ENCODE peak calls at places on chromosomes 3 and 15, in nine cellular contexts. D, Q, V, Z, N, U, A, Y and M are unnamed samples.
A peak's percentile ranks its signal among the peaks of the same experiment; 100 is the strongest.

GRCh38 chr3:71201939-71202338 is 381.6 kb downstream of the FOXP1 start:
- DNase-seq in A (no peak), Y (no peak), Q (peak; percentile 26), V (peak; percentile 26), Z (no peak), D (peak; percentile 43), N (no peak), U (peak; percentile 78), M (no peak)

GRCh38 chr3:133125802-133126201 is 87.6 kb downstream of the TMEM108 start:
- DNase-seq in A (no peak), Q (no peak), Y (no peak), U (no peak), Z (no peak), N (no peak), V (no peak), D (no peak), M (no peak)

GRCh38 chr15:63973212-63974009 is 72.9 kb downstream of the DAPK2 start:
- DNase-seq in Y (no peak), N (no peak), V (no peak), Q (no peak), Z (no peak), U (peak; percentile 84), A (no peak), D (no peak), M (no peak)

GRCh38 chr15:31300981-31301686 is 25.5 kb upstream of the KLF13 start:
- DNase-seq in Q (no peak), U (no peak), D (no peak), Z (no peak), N (peak; percentile 93), V (no peak), A (no peak), Y (no peak), M (no peak)

GRCh38 chr3:175105066-175105465 is 245.9 kb downstream of the NAALADL2 start:
- DNase-seq in V (no peak), Z (no peak), N (no peak), Q (peak; percentile 42), U (peak; percentile 28), A (peak; percentile 64), Y (no peak), D (no peak), M (no peak)

GRCh38 chr15:77457619-77458265 is 37.1 kb downstream of the HMG20A start:
- DNase-seq in V (no peak), Q (peak; percentile 14), Y (no peak), Z (no peak), U (peak; percentile 62), A (peak; percentile 87), D (no peak), N (no peak), M (peak; percentile 21)

GRCh38 chr3:64426551-64426950 is 201.3 kb upstream of the PRICKLE2 start:
- DNase-seq in Q (no peak), Z (no peak), A (no peak), U (no peak), D (no peak), Y (no peak), N (no peak), V (no peak), M (no peak)

GRCh38 chr3:37956353-37957184 is 34.0 kb upstream of the VILL start:
- DNase-seq in A (no peak), Q (no peak), U (no peak), Z (no peak), D (peak; percentile 48), Y (no peak), V (no peak), N (no peak), M (no peak)

GRCh38 chr15:24924621-24925020 is 30.2 kb upstream of the SNRPN start:
- DNase-seq in Q (no peak), Y (no peak), N (no peak), V (no peak), Z (no peak), D (no peak), U (no peak), A (no peak), M (no peak)

GRCh38 chr15:60844431-60845174 is 365.7 kb upstream of the ICE2 start:
- DNase-seq in Q (no peak), Z (no peak), U (no peak), D (no peak), N (no peak), A (no peak), Y (no peak), V (no peak), M (no peak)

GRCh38 chr3:115512565-115513410 is 110.5 kb upstream of the GAP43 start:
- DNase-seq in A (no peak), N (peak; percentile 62), Y (peak; percentile 91), Q (no peak), U (peak; percentile 67), D (peak; percentile 97), V (peak; percentile 55), Z (no peak), M (no peak)

GRCh38 chr15:48688493-48688892 is 43.0 kb upstream of the FBN1 start:
- DNase-seq in N (no peak), Z (no peak), D (no peak), Y (no peak), V (no peak), U (no peak), Q (no peak), A (no peak), M (no peak)

GRCh38 chr3:42712344-42712648 is 9.7 kb upstream of the HHATL start:
- DNase-seq in D (no peak), A (no peak), V (no peak), Y (no peak), Q (no peak), U (no peak), Z (no peak), N (no peak), M (no peak)

GRCh38 chr3:4742359-4742758 is 236.9 kb upstream of the BHLHE40 start:
- DNase-seq in A (no peak), N (no peak), Y (no peak), V (no peak), U (peak; percentile 26), D (no peak), Z (no peak), Q (peak; percentile 43), M (no peak)

GRCh38 chr3:31932990-31933389 is 48.1 kb downstream of the OSBPL10 start:
- DNase-seq in A (no peak), Q (no peak), Y (no peak), V (no peak), N (no peak), U (no peak), Z (no peak), D (no peak), M (peak; percentile 46)

DNA sequence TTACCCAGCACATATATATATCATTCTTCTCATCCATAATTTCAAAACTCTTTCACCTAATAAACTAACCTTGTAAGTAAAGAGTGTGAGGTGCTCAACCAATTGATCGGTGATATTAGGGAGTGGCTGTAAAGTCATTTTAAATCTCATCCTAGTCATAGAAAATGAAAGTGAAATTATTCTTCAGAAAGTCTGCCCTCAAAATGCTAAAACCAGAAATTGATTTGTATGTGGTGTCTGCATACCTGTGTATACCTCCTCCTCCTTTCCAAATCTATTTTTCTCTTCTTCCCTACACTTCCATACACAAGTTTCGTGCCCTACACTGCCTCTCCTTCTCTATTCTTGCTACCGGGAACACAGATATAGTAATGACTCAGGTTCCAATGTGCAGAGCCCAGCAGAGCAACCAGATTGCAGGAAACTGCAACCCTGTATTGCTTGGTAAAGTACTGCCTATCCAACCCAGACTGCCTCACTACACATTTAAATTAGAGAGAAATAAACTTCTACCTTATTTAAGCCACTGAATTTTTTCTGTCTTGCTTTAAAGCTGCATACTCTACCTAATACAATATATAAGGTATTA is 7.4 kb upstream of the TBC1D5 start:
- DNase-seq in V (peak; percentile 14), Q (no peak), Y (no peak), U (peak; percentile 24), D (no peak), Z (no peak), A (peak; percentile 46), N (no peak), M (no peak)
- H2AFZ ChIP-seq in V (no peak overlapping the region), Q (no peak overlapping the region), Y (no peak overlapping the region), U (peak overlapping the region; percentile 57), D (no peak overlapping the region), Z (no peak overlapping the region), A (no peak overlapping the region), N (no peak overlapping the region), M (peak overlapping the region; percentile 83)

GRCh38 chr15:66771351-66771650 is 69.3 kb downstream of the SMAD6 start:
- DNase-seq in Y (peak; percentile 64), Q (no peak), D (no peak), A (no peak), V (peak; percentile 51), Z (no peak), U (no peak), N (no peak), M (no peak)
- H3K4me1 ChIP-seq in Y (peaks cover 51% of the 10 kb centered on the region), Q (peaks cover 36% of the 10 kb centered on the region), D (peaks cover 34% of the 10 kb centered on the region), A (no peaks in the 10 kb centered on the region), V (peaks cover 87% of the 10 kb centered on the region), Z (peaks cover 64% of the 10 kb centered on the region), U (peaks cover 44% of the 10 kb centered on the region), N (peaks cover 52% of the 10 kb centered on the region), M (no peaks in the 10 kb centered on the region)

GRCh38 chr15:85929786-85930185 is 135.1 kb upstream of the KLHL25 start:
- DNase-seq in A (no peak), D (no peak), Q (no peak), Y (no peak), Z (no peak), N (no peak), V (no peak), U (no peak), M (no peak)

GRCh38 chr15:85926834-85927233 is 132.1 kb upstream of the KLHL25 start:
- DNase-seq in A (no peak), D (no peak), Q (no peak), U (no peak), Z (no peak), N (no peak), Y (no peak), V (no peak), M (no peak)

GRCh38 chr15:85925649-85926237 is 131.0 kb upstream of the KLHL25 start:
- DNase-seq in U (no peak), A (no peak), Y (no peak), Q (no peak), D (peak; percentile 15), N (no peak), Z (no peak), V (no peak), M (no peak)

GRCh38 chr15:85924088-85924487 is 129.4 kb upstream of the KLHL25 start:
- DNase-seq in V (no peak), Y (no peak), N (no peak), U (no peak), Z (no peak), D (no peak), A (no peak), Q (no peak), M (no peak)

DNA sequence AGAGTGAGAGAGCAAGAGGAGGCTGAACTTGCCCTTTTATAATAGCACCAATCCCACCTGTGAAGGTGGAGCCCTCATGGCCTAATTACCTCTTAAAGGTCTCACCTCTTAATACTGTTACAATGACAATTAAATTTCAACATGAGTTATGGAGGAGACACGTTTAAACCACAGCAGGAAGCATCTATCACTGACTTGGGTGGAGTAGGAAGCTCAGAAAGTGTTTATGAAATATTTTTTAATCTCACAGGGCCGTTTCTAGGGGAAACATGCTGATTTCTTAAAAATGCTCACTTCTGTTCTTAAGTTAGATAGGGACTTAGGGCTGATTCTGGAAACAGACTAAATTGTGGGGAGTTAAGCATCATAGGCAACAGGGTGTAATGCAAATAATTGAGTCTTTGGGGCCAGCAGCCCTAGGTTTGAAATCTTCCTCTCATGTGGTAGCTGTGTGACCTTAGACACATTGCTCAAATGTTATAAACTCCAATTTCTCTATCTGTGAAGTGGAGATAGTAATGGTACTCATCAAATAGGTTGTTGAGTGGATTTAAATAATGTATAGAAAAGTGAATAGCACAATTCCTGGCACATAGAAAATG is 133.3 kb upstream of the KLHL25 start:
- DNase-seq in Q (no peak), A (no peak), D (no peak), V (no peak), Y (no peak), Z (no peak), U (no peak), N (no peak), M (no peak)
- TF ChIP-seq EZH2phosphoT487 in Q (no peak), A (no peak), D (no peak), V (no peak), Y (no peak), Z (no peak), U (no peak), N (no peak), M (no peak)

GRCh38 chr15:38211249-38211648 is 41.4 kb upstream of the SPRED1 start:
- DNase-seq in N (no peak), Q (no peak), Y (no peak), A (no peak), D (no peak), U (no peak), Z (no peak), V (no peak), M (no peak)
- H2AFZ ChIP-seq in N (no peak overlapping the region), Q (no peak overlapping the region), Y (no peak overlapping the region), A (no peak overlapping the region), D (peak overlapping the region; percentile 72), U (no peak overlapping the region), Z (no peak overlapping the region), V (no peak overlapping the region), M (no peak overlapping the region)